ENCODE peak calls at places on chromosomes 4 and X, in four cellular contexts. Q is uterus, T is HL-60, C is HCT116. P is an unnamed sample.

GRCh38 chr4:57424231-57424897 is 314.2 kb upstream of the IGFBP7 start:
- DNase-seq in T (no peak), Q (no peak), C (no peak), P (peak; percentile 95)

GRCh38 chr4:128862608-128863313 is 53.3 kb downstream of the JADE1 start:
- DNase-seq in T (no peak), Q (no peak), C (no peak), P (no peak)

GRCh38 chr4:88522702-88523324 is 763 bp downstream of the PYURF start:
- DNase-seq in T (no peak), Q (peak; percentile 30), C (no peak), P (no peak)

GRCh38 chrX:139826065-139827044 is 106.5 kb downstream of the ATP11C start:
- DNase-seq in Q (no peak), T (no peak), C (no peak), P (no peak)

GRCh38 chrX:131826572-131826971 is 196.5 kb upstream of the STK26 start:
- DNase-seq in T (no peak), C (no peak), Q (no peak), P (no peak)

GRCh38 chr4:97998203-97998602 is 145.1 kb downstream of the STPG2 start:
- DNase-seq in T (no peak), C (no peak), Q (no peak), P (no peak)

GRCh38 chr4:55458611-55459010 is 62.9 kb downstream of the TMEM165 start:
- DNase-seq in Q (no peak), C (no peak), T (no peak), P (peak; percentile 37)

GRCh38 chr4:178086324-178086723 is 644.1 kb upstream of the AGA start:
- DNase-seq in C (peak; percentile 18), Q (no peak), T (no peak), P (no peak)

GRCh38 chrX:39896951-39897740 is 200.6 kb downstream of the BCOR start:
- DNase-seq in Q (peak; percentile 28), C (no peak), T (no peak), P (peak; percentile 71)

DNA sequence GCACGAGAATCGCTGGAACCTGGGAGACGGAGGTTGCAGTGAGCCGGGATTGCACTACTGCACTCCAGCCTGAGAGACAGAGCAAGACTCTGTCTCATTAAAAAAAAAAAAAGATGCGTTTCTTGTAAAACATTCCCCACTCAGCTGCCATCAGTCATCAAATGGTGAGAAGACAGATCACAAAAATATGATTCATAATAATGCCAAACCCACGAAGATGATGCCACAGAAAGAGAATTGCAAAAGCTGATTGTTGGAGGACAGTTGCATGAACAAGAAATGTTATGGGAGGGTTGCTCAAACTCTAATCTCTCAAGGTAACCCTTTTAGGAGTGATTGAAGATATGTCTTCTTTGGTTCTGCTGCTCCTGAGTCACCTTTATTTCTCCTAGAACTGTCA is 21.4 kb upstream of the SMIM14 start:
- DNase-seq in C (no peak), Q (no peak), T (no peak), P (no peak)
- H3K27ac ChIP-seq in C (no peak overlapping the region), Q (no peak overlapping the region), T (no peak overlapping the region), P (no peak overlapping the region)

GRCh38 chrX:11558972-11559371 is 106.7 kb downstream of the ARHGAP6 start:
- DNase-seq in T (peak; percentile 10), C (peak; percentile 15), Q (no peak), P (peak; percentile 5)
- TF ChIP-seq CTCF in T (peak; percentile 43), C (peak; percentile 43), Q (no peak), P (no peak)

GRCh38 chrX:65035451-65035779 is 59.2 kb upstream of the ZC4H2 start:
- DNase-seq in Q (peak; percentile 25), C (no peak), T (no peak), P (no peak)

GRCh38 chrX:65034292-65034640 is 58.0 kb upstream of the ZC4H2 start:
- DNase-seq in Q (no peak), C (no peak), T (no peak), P (no peak)

DNA sequence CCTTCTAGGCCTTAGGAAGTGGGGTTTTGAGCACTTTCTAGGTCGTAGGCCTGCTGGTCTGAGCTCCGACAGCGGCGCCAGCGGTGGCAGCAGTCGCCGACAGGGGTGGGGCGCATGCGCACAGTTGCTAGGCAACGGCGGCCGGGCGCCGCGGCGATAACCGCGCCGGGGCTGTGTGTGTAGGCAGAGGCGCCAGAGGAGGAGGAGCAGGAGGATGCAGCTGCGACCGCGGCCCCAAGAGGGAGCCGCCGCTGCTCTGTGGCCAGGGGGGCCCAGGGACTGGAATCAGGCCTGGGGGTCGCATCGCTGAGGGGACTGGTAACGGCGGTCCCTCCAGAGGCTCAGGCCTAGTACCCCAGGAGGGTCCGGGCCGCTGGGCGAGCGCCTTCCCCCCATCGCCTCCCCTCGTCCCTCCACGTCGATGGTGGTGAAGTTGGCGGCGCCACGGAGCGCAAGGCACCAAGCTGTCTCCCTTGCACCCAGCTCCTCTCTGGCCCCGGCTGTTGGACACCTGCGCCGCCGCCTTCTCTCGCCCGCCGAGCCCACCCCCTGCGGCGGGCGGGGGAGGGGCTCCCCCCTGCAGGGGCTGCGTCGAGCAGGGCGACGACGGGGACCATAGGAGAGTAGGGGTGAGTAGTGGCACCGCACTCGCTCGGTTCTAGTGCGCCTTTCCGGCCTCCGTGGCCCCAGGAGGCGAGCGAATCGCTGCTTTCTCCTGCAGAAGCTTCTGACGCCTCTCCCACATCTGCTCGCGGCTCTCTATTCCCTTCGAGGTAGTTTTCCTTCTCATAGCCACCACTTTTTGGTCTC is 58.6 kb upstream of the ZC4H2 start:
- DNase-seq in Q (peak; percentile 84), T (peak; percentile 33), C (peak; percentile 47), P (peak; percentile 10)
- H3K27ac ChIP-seq in Q (peak within 1 kb of the TSS; percentile 93), T (no peak within 1 kb of the TSS), C (peak within 1 kb of the TSS; percentile 52), P (no peak within 1 kb of the TSS)

DNA sequence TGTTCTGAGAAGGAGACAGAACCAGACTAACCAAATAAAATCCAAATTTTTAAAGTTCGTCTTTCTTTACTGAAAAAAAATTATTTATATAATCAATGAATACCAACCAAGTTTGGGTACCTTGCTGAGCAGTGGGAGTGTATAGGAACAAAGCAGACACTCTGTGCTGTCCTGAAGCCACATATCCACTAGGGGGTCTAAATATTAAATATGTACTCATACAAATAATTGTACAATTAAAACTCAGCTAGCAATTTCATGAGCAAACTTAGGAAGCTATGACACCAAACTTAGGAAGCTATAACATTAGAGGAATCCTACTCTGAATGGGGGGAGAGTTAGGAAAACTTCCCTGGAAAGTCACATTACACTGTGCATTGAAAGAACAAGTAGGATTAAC is 582.0 kb upstream of the EPHA5 start:
- DNase-seq in T (no peak), Q (no peak), C (no peak), P (no peak)
- TF ChIP-seq CTCF in T (no peak), Q (no peak), C (no peak), P (peak; percentile 12)

DNA sequence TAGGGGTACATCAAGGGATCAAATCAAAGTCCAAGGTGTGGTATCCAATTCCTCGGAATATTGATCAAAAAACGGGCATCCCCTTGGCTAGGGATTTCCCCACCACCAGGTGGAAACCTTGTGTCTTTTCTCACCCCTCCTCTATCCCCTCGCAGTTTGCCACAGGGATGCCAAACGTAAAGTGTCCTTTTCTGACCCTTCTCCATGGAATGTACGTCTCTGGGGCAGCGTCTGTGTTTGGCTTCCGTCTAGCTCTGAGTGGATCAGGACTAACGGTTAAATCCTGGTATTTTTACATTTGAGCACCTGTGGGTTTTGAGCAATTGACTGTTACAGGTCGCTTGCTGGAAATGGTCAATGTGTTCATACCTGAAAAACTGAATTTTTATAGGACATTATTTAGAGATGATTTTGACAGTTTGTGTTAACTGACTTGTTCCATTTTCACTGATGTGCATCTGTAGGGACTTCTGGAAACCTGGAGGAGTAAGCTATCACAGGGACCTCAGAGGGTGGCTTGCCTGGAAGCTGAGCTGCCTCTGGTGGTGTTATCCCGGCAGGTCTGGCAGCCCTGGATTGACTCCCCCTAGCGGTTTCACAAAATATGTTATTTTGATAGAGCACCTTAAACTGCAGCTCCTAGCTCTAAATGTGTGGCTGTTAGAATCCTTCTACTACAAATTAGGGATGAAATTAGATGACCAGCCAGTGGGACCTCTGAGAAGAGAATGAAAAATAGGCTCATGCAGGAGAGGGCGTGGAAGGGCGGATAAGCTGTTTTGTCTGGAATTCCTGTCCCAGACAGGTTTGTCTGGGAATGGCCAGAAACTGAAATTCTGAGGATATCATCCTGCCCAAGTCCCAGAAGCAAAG is 8.8 kb upstream of the MGST2 start:
- DNase-seq in T (peak; percentile 61), C (peak; percentile 74), Q (peak; percentile 43), P (peak; percentile 70)
- H3K27ac ChIP-seq in T (no peak overlapping the region), C (no peak overlapping the region), Q (peak overlapping the region; percentile 72), P (peak overlapping the region; percentile 96)

GRCh38 chr4:40897557-40898203 is 147.9 kb downstream of the NSUN7 start:
- DNase-seq in T (peak; percentile 37), Q (peak; percentile 55), C (peak; percentile 40), P (peak; percentile 75)
- TF ChIP-seq CTCF in T (peak; percentile 70), Q (peak; percentile 51), C (peak; percentile 80), P (peak; percentile 85)

DNA sequence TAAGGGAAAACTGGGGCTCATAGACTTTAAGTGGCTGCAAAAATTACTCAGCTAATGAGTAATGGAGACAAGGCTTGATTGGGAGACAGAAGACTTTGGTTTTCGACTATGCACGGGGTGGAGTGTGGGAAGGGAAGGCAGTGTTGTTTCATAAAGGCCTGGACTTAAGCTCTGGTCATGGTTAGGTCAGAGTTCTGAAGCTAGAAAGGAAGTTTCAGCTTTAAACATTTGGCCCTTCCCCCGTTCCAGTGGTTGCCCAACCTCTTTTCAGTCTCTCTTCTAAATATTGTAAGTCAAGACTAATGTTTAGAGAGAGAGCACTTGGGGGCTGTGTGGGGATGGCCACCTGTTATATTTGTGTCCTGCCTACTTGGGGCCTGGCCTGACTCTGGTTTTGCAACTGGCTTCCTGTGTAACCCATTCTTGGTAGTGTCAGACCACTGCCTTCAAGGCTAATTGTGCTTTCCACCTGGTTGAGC is 21.0 kb downstream of the MSN start:
- DNase-seq in Q (no peak), T (no peak), C (no peak), P (peak; percentile 32)
- H3K27ac ChIP-seq in Q (no peak overlapping the region), T (peak overlapping the region; percentile 35), C (no peak overlapping the region), P (no peak overlapping the region)

GRCh38 chr4:29726938-29727337 is 993.2 kb upstream of the PCDH7 start:
- DNase-seq in Q (no peak), T (no peak), C (no peak), P (no peak)
- TF ChIP-seq CTCF in Q (no peak), T (no peak), C (no peak), P (no peak)

DNA sequence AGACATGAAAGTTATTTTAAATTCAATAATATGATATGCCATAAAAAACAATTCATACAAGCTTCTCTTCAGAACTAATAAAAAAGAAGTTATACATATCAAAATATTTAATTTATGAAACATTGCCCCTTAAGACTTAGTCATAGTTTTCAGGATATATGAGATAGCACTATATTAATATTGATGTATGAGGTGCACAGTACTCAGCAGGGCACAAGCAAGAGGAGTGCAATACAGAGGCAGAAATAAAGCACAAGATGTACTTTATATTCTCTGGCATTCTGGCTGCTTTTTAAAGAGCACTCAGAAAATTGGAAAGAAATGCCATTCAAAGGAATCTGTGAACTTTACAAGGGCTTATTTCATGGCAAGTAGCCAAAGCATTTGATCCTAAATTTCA is 274.9 kb downstream of the CPXCR1 start:
- DNase-seq in T (no peak), Q (no peak), C (no peak), P (no peak)
- H3K27ac ChIP-seq in T (no peak overlapping the region), Q (no peak overlapping the region), C (no peak overlapping the region), P (no peak overlapping the region)